ENCODE peak calls at places on chromosomes 13 and 19, in four cellular contexts. U, J, G and B are unnamed samples.

GRCh38 chr19:4229179-4229931 is at the start of gene EBI3:
- DNase-seq in J (no peak), G (no peak), U (peak; percentile 50), B (no peak)

GRCh38 chr13:30720470-30720869 is 14.9 kb upstream of the ALOX5AP start:
- DNase-seq in G (no peak), U (no peak), J (no peak), B (no peak)

GRCh38 chr19:50381881-50382729 is 2.0 kb upstream of the POLD1 start:
- DNase-seq in G (no peak), J (no peak), U (no peak), B (no peak)

GRCh38 chr13:108494991-108495661 is 134.3 kb upstream of the MYO16 start:
- DNase-seq in G (no peak), U (no peak), J (no peak), B (no peak)

GRCh38 chr13:108383676-108384075 is 114.2 kb downstream of the TNFSF13B start:
- DNase-seq in J (no peak), G (no peak), U (no peak), B (no peak)

GRCh38 chr19:3146677-3147100 is 10.9 kb downstream of the GNA15 start:
- DNase-seq in J (no peak), U (peak; percentile 70), G (peak; percentile 21), B (no peak)

GRCh38 chr19:16645140-16645539 is 14.8 kb downstream of the SMIM7 start:
- DNase-seq in J (no peak), U (no peak), G (no peak), B (no peak)

GRCh38 chr19:15418112-15418587 is 638 bp downstream of the AKAP8L start:
- DNase-seq in U (peak; percentile 37), J (no peak), G (no peak), B (no peak)

GRCh38 chr19:48489608-48490216 is 20.5 kb downstream of the CYTH2 start:
- DNase-seq in U (peak; percentile 78), G (peak; percentile 47), J (peak; percentile 67), B (peak; percentile 95)

GRCh38 chr13:80037505-80037888 is 303.4 kb downstream of the SPRY2 start:
- DNase-seq in J (no peak), U (no peak), G (no peak), B (no peak)

GRCh38 chr13:56351041-56351440 is 789.7 kb upstream of the PRR20A start:
- DNase-seq in U (no peak), J (peak; percentile 15), G (no peak), B (no peak)

GRCh38 chr13:29733069-29733700 is 117.2 kb downstream of the UBL3 start:
- DNase-seq in J (no peak), U (no peak), G (no peak), B (no peak)

GRCh38 chr13:32504263-32504662 is 34.3 kb downstream of the N4BP2L2 start:
- DNase-seq in U (no peak), G (peak; percentile 74), J (no peak), B (no peak)

GRCh38 chr19:5193192-5193591 is 147.4 kb downstream of the PTPRS start:
- DNase-seq in G (no peak), J (peak; percentile 54), U (no peak), B (no peak)

GRCh38 chr19:8585894-8586750 is 8.9 kb upstream of the MYO1F start:
- DNase-seq in G (peak; percentile 28), U (peak; percentile 79), J (peak; percentile 64), B (peak; percentile 61)

GRCh38 chr19:741506-742131 is 9.3 kb upstream of the MISP start:
- DNase-seq in U (peak; percentile 65), G (peak; percentile 61), J (peak; percentile 31), B (peak; percentile 56)

GRCh38 chr19:45670670-45671453 is 2.8 kb downstream of the GIPR start:
- DNase-seq in J (peak; percentile 93), G (peak; percentile 55), U (peak; percentile 100), B (peak; percentile 97)

GRCh38 chr19:4338441-4339350 is at the start of gene STAP2:
- DNase-seq in U (no peak), J (no peak), G (peak; percentile 44), B (no peak)

GRCh38 chr13:73984949-73985691 is 149.1 kb downstream of the KLF12 start:
- DNase-seq in G (no peak), J (no peak), U (no peak), B (no peak)
- TF ChIP-seq RNF2 in G (no peak), J (no peak), U (no peak), B (no peak)

GRCh38 chr19:54207908-54208783 is 7.5 kb downstream of the RPS9 start:
- DNase-seq in G (peak; percentile 59), U (peak; percentile 82), J (no peak), B (peak; percentile 59)
- TF ChIP-seq RNF2 in G (no peak), U (peak; percentile 97), J (no peak), B (no peak)

GRCh38 chr13:113559901-113560644 is 24.5 kb upstream of the TFDP1 start:
- DNase-seq in U (no peak), G (no peak), J (no peak), B (no peak)
- TF ChIP-seq RNF2 in U (no peak), G (no peak), J (no peak), B (no peak)

GRCh38 chr19:55493650-55494171 is 5.5 kb downstream of the SSC5D start:
- DNase-seq in G (no peak), U (no peak), J (no peak), B (no peak)
- TF ChIP-seq RNF2 in G (no peak), U (no peak), J (no peak), B (no peak)

GRCh38 chr19:57537953-57538547 is 10.9 kb downstream of the ZNF549 start:
- DNase-seq in G (no peak), U (no peak), J (no peak), B (no peak)
- TF ChIP-seq RNF2 in G (no peak), U (no peak), J (no peak), B (no peak)

GRCh38 chr19:18397242-18398202 is at the start of gene LRRC25:
- DNase-seq in U (peak; percentile 53), J (no peak), G (no peak), B (no peak)
- TF ChIP-seq RNF2 in U (no peak), J (no peak), G (no peak), B (no peak)

GRCh38 chr13:78602561-78603239 is 652 bp downstream of the POU4F1 start:
- DNase-seq in U (peak; percentile 17), G (no peak), J (no peak), B (no peak)

GRCh38 chr13:78601124-78601885 is 2.0 kb downstream of the POU4F1 start:
- DNase-seq in G (no peak), U (no peak), J (no peak), B (no peak)

GRCh38 chr13:78601886-78602560 is 1.3 kb downstream of the POU4F1 start:
- DNase-seq in G (no peak), U (no peak), J (no peak), B (no peak)

GRCh38 chr13:78604782-78605611 is 1.6 kb upstream of the POU4F1 start:
- DNase-seq in U (peak; percentile 53), J (no peak), G (peak; percentile 50), B (peak; percentile 61)

GRCh38 chr13:78603240-78603947 is at the start of gene POU4F1:
- DNase-seq in G (peak; percentile 72), U (peak; percentile 87), J (no peak), B (peak; percentile 50)
- TF ChIP-seq RNF2 in G (peak; percentile 92), U (no peak), J (no peak), B (no peak)